ENCODE peak calls at places on chromosomes 5 and 9, in five cellular contexts. E, S, J, H and Q are unnamed samples.

GRCh38 chr5:168314735-168315411 is 23.4 kb downstream of the WWC1 start:
- DNase-seq in E (peak; percentile 97), S (peak; percentile 80), J (no peak), H (peak; percentile 62), Q (no peak)

GRCh38 chr5:158080112-158080511 is 221.2 kb upstream of the CLINT1 start:
- DNase-seq in E (no peak), S (no peak), J (no peak), H (no peak), Q (peak; percentile 7)

GRCh38 chr9:87276327-87276841 is 221.3 kb upstream of the DAPK1 start:
- DNase-seq in E (peak; percentile 89), S (peak; percentile 83), J (no peak), H (no peak), Q (no peak)

GRCh38 chr9:124017064-124017928 is 5.7 kb downstream of the LHX2 start:
- DNase-seq in E (no peak), S (no peak), J (no peak), H (no peak), Q (no peak)

GRCh38 chr9:85514256-85514655 is 227.5 kb downstream of the AGTPBP1 start:
- DNase-seq in E (no peak), S (no peak), J (no peak), H (no peak), Q (no peak)

GRCh38 chr9:82488702-82489578 is 500.4 kb downstream of the SPATA31D1 start:
- DNase-seq in E (peak; percentile 99), S (peak; percentile 87), J (no peak), H (no peak), Q (no peak)

GRCh38 chr5:42811591-42812392 is at the start of gene SELENOP:
- DNase-seq in E (no peak), S (peak; percentile 72), J (peak; percentile 9), H (no peak), Q (peak; percentile 17)

GRCh38 chr9:27865031-27865438 is 291.8 kb upstream of the C9orf72 start:
- DNase-seq in E (peak; percentile 65), S (peak; percentile 61), J (no peak), H (no peak), Q (no peak)

GRCh38 chr9:99430301-99430700 is 208.2 kb downstream of the SEC61B start:
- DNase-seq in E (peak; percentile 92), S (peak; percentile 31), J (no peak), H (no peak), Q (no peak)

GRCh38 chr5:136457390-136458094 is 92.2 kb upstream of the TRPC7 start:
- DNase-seq in E (no peak), S (no peak), J (no peak), H (no peak), Q (no peak)

GRCh38 chr5:14165375-14166091 is 22.4 kb downstream of the TRIO start:
- DNase-seq in E (peak; percentile 94), S (peak; percentile 61), J (no peak), H (no peak), Q (peak; percentile 47)

GRCh38 chr5:97383996-97384395 is 200.9 kb upstream of the RIOK2 start:
- DNase-seq in E (peak; percentile 55), S (peak; percentile 2), J (no peak), H (no peak), Q (no peak)

GRCh38 chr5:94544031-94544650 is 74.3 kb downstream of the KIAA0825 start:
- DNase-seq in E (peak; percentile 45), S (peak; percentile 28), J (no peak), H (no peak), Q (no peak)

GRCh38 chr5:15620501-15620900 is 120.5 kb downstream of the FBXL7 start:
- DNase-seq in E (peak; percentile 91), S (peak; percentile 90), J (no peak), H (no peak), Q (no peak)

GRCh38 chr5:90134892-90135291 is 274.7 kb downstream of the CETN3 start:
- DNase-seq in E (peak; percentile 95), S (peak; percentile 89), J (no peak), H (no peak), Q (no peak)